ENCODE peak calls at places on chromosomes 13 and 19, in nine cellular contexts. N is brain microvascular endothelial cell; H is breast epithelium; G is stomach; K is H1; J is psoas muscle; I is substantia nigra; A is CD4-positive, CD25-positive, alpha-beta regulatory T cell; C is fibroblast of lung. S is an unnamed sample.

GRCh38 chr19:54875506-54875905 is 1.5 kb downstream of the FCAR start:
- DNase-seq in N (no peak), H (no peak), G (no peak), K (no peak), J (no peak), I (no peak), A (no peak), C (no peak), S (no peak)

GRCh38 chr13:35723820-35724219 is 247.3 kb upstream of the MAB21L1 start:
- DNase-seq in N (peak; percentile 78), H (no peak), G (no peak), K (no peak), J (no peak), I (no peak), A (no peak), C (no peak), S (no peak)

GRCh38 chr19:27676334-27676733 is 1536.6 kb downstream of the UQCRFS1 start:
- DNase-seq in N (no peak), H (no peak), G (no peak), K (no peak), J (no peak), I (no peak), A (no peak), C (no peak), S (no peak)

GRCh38 chr19:52600639-52601024 is 30.5 kb downstream of the ZNF701 start:
- DNase-seq in N (no peak), H (no peak), G (peak; percentile 33), K (no peak), J (peak; percentile 58), I (no peak), A (no peak), C (no peak), S (no peak)

GRCh38 chr13:57624565-57625435 is 6.7 kb upstream of the PCDH17 start:
- DNase-seq in N (peak; percentile 33), H (no peak), G (no peak), K (no peak), J (no peak), I (peak; percentile 5), A (no peak), C (peak; percentile 78), S (peak; percentile 31)

GRCh38 chr13:96710166-96710866 is 284.0 kb downstream of the OXGR1 start:
- DNase-seq in N (no peak), H (no peak), G (no peak), K (no peak), J (no peak), I (peak; percentile 2), A (no peak), C (no peak), S (no peak)

GRCh38 chr19:41869374-41869955 is 7.6 kb upstream of the CD79A start:
- DNase-seq in N (no peak), H (no peak), G (no peak), K (no peak), J (peak; percentile 33), I (no peak), A (no peak), C (no peak), S (no peak)

GRCh38 chr19:8342684-8343482 is at the start of gene KANK3:
- DNase-seq in N (peak; percentile 96), H (peak; percentile 92), G (peak; percentile 98), K (peak; percentile 95), J (peak; percentile 96), I (peak; percentile 90), A (peak; percentile 82), C (peak; percentile 94), S (peak; percentile 94)

GRCh38 chr19:56972291-56972914 is 131.9 kb upstream of the PEG3 start:
- DNase-seq in N (no peak), H (no peak), G (no peak), K (no peak), J (no peak), I (no peak), A (no peak), C (no peak), S (no peak)

GRCh38 chr13:88586263-88586662 is 915.1 kb downstream of the SLITRK5 start:
- DNase-seq in N (no peak), H (no peak), G (no peak), K (no peak), J (no peak), I (no peak), A (no peak), C (no peak), S (no peak)

GRCh38 chr19:12913011-12913561 is 6.0 kb downstream of the SYCE2 start:
- DNase-seq in N (no peak), H (peak; percentile 90), G (peak; percentile 77), K (no peak), J (peak; percentile 78), I (peak; percentile 86), A (no peak), C (peak; percentile 80), S (peak; percentile 91)

GRCh38 chr13:112444001-112444311 is 67.8 kb downstream of the SPACA7 start:
- DNase-seq in N (peak; percentile 49), H (no peak), G (peak; percentile 75), K (peak; percentile 64), J (peak; percentile 63), I (peak; percentile 40), A (no peak), C (peak; percentile 53), S (peak; percentile 51)

GRCh38 chr19:15379996-15380647 is 535 bp upstream of the AKAP8 start:
- DNase-seq in N (peak; percentile 12), H (peak; percentile 67), G (peak; percentile 56), K (peak; percentile 68), J (peak; percentile 80), I (peak; percentile 43), A (no peak), C (peak; percentile 37), S (peak; percentile 82)

GRCh38 chr19:44746616-44746945 is 1.9 kb upstream of the BCL3 start:
- DNase-seq in N (no peak), H (no peak), G (no peak), K (no peak), J (no peak), I (no peak), A (no peak), C (no peak), S (peak; percentile 25)
- H3K27ac ChIP-seq in N (no peak overlapping the region), H (peak overlapping the region; percentile 91), G (peak overlapping the region; percentile 99), K (no peak overlapping the region), J (peak overlapping the region; percentile 94), I (peak overlapping the region; percentile 30), A (peak overlapping the region; percentile 94), C (peak overlapping the region; percentile 77), S (peak overlapping the region; percentile 93)

GRCh38 chr13:49714757-49715156 is 23.5 kb upstream of the EBPL start:
- DNase-seq in N (no peak), H (no peak), G (no peak), K (no peak), J (no peak), I (no peak), A (no peak), C (no peak), S (no peak)

GRCh38 chr13:49716615-49717014 is 25.3 kb upstream of the EBPL start:
- DNase-seq in N (no peak), H (no peak), G (no peak), K (no peak), J (no peak), I (no peak), A (no peak), C (no peak), S (no peak)

GRCh38 chr13:49711218-49711863 is 20.1 kb upstream of the EBPL start:
- DNase-seq in N (peak; percentile 78), H (no peak), G (no peak), K (no peak), J (no peak), I (no peak), A (no peak), C (peak; percentile 96), S (no peak)
- H3K27ac ChIP-seq in N (no peak overlapping the region), H (no peak overlapping the region), G (no peak overlapping the region), K (no peak overlapping the region), J (no peak overlapping the region), I (no peak overlapping the region), A (no peak overlapping the region), C (peak overlapping the region; percentile 40), S (no peak overlapping the region)

GRCh38 chr19:44807162-44807561 is 1.7 kb upstream of the BCAM start:
- DNase-seq in N (no peak), H (peak; percentile 84), G (peak; percentile 58), K (no peak), J (no peak), I (no peak), A (no peak), C (no peak), S (no peak)

GRCh38 chr19:44807652-44808462 is 1.0 kb upstream of the BCAM start:
- DNase-seq in N (peak; percentile 2), H (peak; percentile 69), G (peak; percentile 59), K (peak; percentile 95), J (no peak), I (no peak), A (no peak), C (peak; percentile 43), S (peak; percentile 65)

GRCh38 chr19:44809856-44810554 is 1.1 kb downstream of the BCAM start:
- DNase-seq in N (no peak), H (no peak), G (no peak), K (no peak), J (no peak), I (no peak), A (no peak), C (no peak), S (no peak)

GRCh38 chr19:44810555-44811447 is 1.9 kb downstream of the BCAM start:
- DNase-seq in N (no peak), H (no peak), G (no peak), K (no peak), J (no peak), I (no peak), A (no peak), C (no peak), S (no peak)

GRCh38 chr19:44808463-44809371 is at the start of gene BCAM:
- DNase-seq in N (no peak), H (peak; percentile 81), G (peak; percentile 82), K (no peak), J (peak; percentile 86), I (peak; percentile 42), A (no peak), C (peak; percentile 70), S (peak; percentile 74)
- H3K27ac ChIP-seq in N (no peak within 1 kb of the TSS), H (peak within 1 kb of the TSS; percentile 86), G (peak within 1 kb of the TSS; percentile 83), K (peak within 1 kb of the TSS; percentile 91), J (peak within 1 kb of the TSS; percentile 68), I (peak within 1 kb of the TSS; percentile 30), A (no peak within 1 kb of the TSS), C (no peak within 1 kb of the TSS), S (peak within 1 kb of the TSS; percentile 83)

DNA sequence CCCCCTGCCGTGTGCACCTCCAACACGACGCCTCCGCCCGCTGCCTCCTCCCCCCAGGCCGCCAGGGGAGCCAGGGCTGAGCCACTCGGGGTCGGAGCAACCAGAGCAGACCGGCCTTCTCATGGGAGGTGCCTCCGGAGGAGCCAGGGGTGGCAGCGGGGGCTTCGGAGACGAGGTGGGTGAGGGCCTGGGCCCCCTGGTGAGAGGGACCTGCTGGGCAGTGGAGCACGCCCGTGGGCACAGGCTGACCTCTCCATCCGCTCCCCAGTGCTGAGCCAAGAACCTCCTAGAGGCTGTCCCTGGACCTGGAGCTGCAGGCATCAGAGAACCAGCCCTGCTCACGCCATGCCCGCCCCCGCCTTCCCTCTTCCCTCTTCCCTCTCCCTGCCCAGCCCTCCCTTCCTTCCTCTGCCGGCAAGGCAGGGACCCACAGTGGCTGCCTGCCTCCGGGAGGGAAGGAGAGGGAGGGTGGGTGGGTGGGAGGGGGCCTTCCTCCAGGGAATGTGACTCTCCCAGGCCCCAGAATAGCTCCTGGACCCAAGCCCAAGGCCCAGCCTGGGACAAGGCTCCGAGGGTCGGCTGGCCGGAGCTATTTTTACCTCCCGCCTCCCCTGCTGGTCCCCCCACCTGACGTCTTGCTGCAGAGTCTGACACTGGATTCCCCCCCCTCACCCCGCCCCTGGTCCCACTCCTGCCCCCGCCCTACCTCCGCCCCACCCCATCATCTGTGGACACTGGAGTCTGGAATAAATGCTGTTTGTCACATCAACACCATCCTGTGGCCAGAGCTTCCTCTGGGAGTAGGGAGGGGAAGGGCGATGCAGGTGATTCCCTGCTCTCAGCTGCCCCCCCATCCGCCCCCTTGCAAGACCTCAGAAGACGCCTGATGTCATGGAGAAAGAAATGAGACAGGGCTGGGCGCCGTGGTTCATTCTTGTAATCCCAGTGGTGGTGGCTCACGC is 12.0 kb downstream of the BCAM start:
- DNase-seq in N (peak; percentile 20), H (no peak), G (no peak), K (no peak), J (peak; percentile 69), I (no peak), A (no peak), C (no peak), S (no peak)
- H3K27ac ChIP-seq in N (no peak overlapping the region), H (no peak overlapping the region), G (peak overlapping the region; percentile 34), K (no peak overlapping the region), J (peak overlapping the region; percentile 36), I (no peak overlapping the region), A (no peak overlapping the region), C (no peak overlapping the region), S (no peak overlapping the region)